ENCODE peak calls at places on chromosomes 6 and 20, in five cellular contexts. P, C, Q, L and N are unnamed samples.

GRCh38 chr6:149763866-149764265 is 14.3 kb downstream of the PCMT1 start:
- DNase-seq in P (no peak), C (no peak), Q (no peak), L (no peak), N (no peak)

GRCh38 chr20:58018590-58018989 is 209.9 kb downstream of the ANKRD60 start:
- DNase-seq in P (no peak), C (no peak), Q (no peak), L (no peak), N (no peak)

GRCh38 chr20:57566803-57567459 is 6.0 kb downstream of the PCK1 start:
- DNase-seq in P (no peak), C (no peak), Q (no peak), L (no peak), N (no peak)

GRCh38 chr6:169263374-169263773 is 9.7 kb upstream of the THBS2 start:
- DNase-seq in P (no peak), C (no peak), Q (no peak), L (no peak), N (no peak)

GRCh38 chr20:37007898-37008649 is 56.6 kb upstream of the SAMHD1 start:
- DNase-seq in P (no peak), C (no peak), Q (peak; percentile 4), L (no peak), N (no peak)

GRCh38 chr6:11730645-11731044 is 48.0 kb downstream of the ADTRP start:
- DNase-seq in P (no peak), C (no peak), Q (no peak), L (no peak), N (no peak)

GRCh38 chr6:33277663-33278391 is 904 bp downstream of the B3GALT4 start:
- DNase-seq in P (no peak), C (no peak), Q (no peak), L (no peak), N (no peak)

GRCh38 chr6:36200998-36201596 is 4.6 kb downstream of the BRPF3 start:
- DNase-seq in P (no peak), C (no peak), Q (no peak), L (no peak), N (no peak)

GRCh38 chr20:43506238-43506637 is 1.3 kb upstream of the L3MBTL1 start:
- DNase-seq in P (no peak), C (no peak), Q (no peak), L (no peak), N (no peak)

GRCh38 chr6:19325335-19325789 is 511.8 kb upstream of the ID4 start:
- DNase-seq in P (no peak), C (no peak), Q (no peak), L (no peak), N (no peak)

GRCh38 chr6:70763754-70764153 is 96.1 kb downstream of the SMAP1 start:
- DNase-seq in P (no peak), C (no peak), Q (peak; percentile 8), L (no peak), N (peak; percentile 10)

GRCh38 chr6:74574794-74575193 is 631.1 kb downstream of the COL12A1 start:
- DNase-seq in P (no peak), C (no peak), Q (no peak), L (no peak), N (no peak)

GRCh38 chr6:167684276-167685104 is 142.2 kb upstream of the AFDN start:
- DNase-seq in P (no peak), C (no peak), Q (no peak), L (peak; percentile 36), N (no peak)

GRCh38 chr6:98945311-98946005 is 2.3 kb downstream of the FBXL4 start:
- DNase-seq in P (no peak), C (no peak), Q (no peak), L (no peak), N (no peak)

GRCh38 chr20:4375881-4376280 is 345.8 kb upstream of the PRND start:
- DNase-seq in P (no peak), C (peak; percentile 68), Q (peak; percentile 72), L (no peak), N (peak; percentile 61)

GRCh38 chr6:161226005-161226964 is 47.6 kb downstream of the AGPAT4 start:
- DNase-seq in P (no peak), C (no peak), Q (no peak), L (no peak), N (no peak)

GRCh38 chr6:83536034-83536646 is 23.8 kb downstream of the PRSS35 start:
- DNase-seq in P (no peak), C (no peak), Q (peak; percentile 30), L (peak; percentile 58), N (no peak)

GRCh38 chr6:37622639-37623038 is 75.0 kb downstream of the MDGA1 start:
- DNase-seq in P (peak; percentile 17), C (no peak), Q (no peak), L (no peak), N (no peak)

GRCh38 chr6:158923801-158924498 is 76.1 kb downstream of the RSPH3 start:
- DNase-seq in P (no peak), C (no peak), Q (no peak), L (no peak), N (no peak)

GRCh38 chr20:57882451-57883161 is 172.8 kb upstream of the PMEPA1 start:
- DNase-seq in P (peak; percentile 40), C (no peak), Q (peak; percentile 32), L (no peak), N (no peak)

GRCh38 chr6:128763599-128764300 is 119.2 kb upstream of the LAMA2 start:
- DNase-seq in P (no peak), C (no peak), Q (peak; percentile 87), L (no peak), N (peak; percentile 66)

GRCh38 chr20:62356948-62357667 is 10.0 kb downstream of the LAMA5 start:
- DNase-seq in P (peak; percentile 89), C (no peak), Q (peak; percentile 58), L (no peak), N (no peak)
- H3K27ac ChIP-seq in P (peak overlapping the region; percentile 93), C (no peak overlapping the region), Q (no peak overlapping the region), L (peak overlapping the region; percentile 86), N (peak overlapping the region; percentile 60)

GRCh38 chr20:11101696-11102095 is 427.9 kb upstream of the JAG1 start:
- DNase-seq in P (no peak), C (no peak), Q (no peak), L (no peak), N (no peak)
- H3K27ac ChIP-seq in P (no peak overlapping the region), C (no peak overlapping the region), Q (no peak overlapping the region), L (no peak overlapping the region), N (peak overlapping the region; percentile 26)

DNA sequence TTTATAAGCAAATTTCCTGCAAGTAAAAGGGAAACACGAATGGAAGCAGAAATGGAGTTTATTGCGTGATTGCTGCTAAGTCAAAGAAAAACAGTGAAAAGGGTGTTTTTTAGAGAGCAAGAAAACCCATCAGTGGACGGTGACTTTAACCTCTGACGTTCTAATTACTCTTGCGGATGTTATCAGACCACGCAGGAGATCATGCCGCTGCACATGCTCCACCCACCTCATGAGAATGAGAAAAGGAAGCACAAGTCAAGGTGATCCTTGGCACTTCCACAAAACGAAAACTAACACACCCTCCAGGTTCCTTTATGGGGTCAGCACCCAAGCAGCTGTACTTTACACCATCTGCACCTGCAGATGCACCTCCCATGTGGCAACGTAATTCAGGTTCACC is 45.0 kb downstream of the LYRM4 start:
- DNase-seq in P (no peak), C (no peak), Q (no peak), L (no peak), N (no peak)
- H3K27ac ChIP-seq in P (no peak overlapping the region), C (no peak overlapping the region), Q (no peak overlapping the region), L (no peak overlapping the region), N (no peak overlapping the region)

DNA sequence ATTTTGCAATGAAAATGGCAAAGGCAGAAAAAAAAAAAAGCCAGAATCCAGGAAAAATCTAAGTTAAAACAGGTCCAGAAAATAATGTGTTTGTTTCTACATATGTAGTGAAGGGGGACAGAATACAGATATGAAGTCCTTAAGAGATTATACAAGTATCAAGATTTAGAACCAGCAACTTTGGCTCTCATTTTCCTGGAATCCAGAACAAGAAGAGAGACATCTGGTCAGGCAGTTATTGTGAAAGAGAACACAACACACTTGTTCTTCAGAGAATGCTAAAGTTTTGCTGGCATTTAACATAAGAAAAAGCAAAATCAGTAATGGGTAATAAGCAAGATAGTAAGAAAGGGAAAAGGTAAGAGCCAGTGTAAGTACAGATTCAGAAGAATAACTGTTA is 21.1 kb downstream of the BAG2 start:
- DNase-seq in P (no peak), C (no peak), Q (no peak), L (no peak), N (no peak)
- H3K27ac ChIP-seq in P (peak overlapping the region; percentile 77), C (no peak overlapping the region), Q (no peak overlapping the region), L (peak overlapping the region; percentile 44), N (no peak overlapping the region)

DNA sequence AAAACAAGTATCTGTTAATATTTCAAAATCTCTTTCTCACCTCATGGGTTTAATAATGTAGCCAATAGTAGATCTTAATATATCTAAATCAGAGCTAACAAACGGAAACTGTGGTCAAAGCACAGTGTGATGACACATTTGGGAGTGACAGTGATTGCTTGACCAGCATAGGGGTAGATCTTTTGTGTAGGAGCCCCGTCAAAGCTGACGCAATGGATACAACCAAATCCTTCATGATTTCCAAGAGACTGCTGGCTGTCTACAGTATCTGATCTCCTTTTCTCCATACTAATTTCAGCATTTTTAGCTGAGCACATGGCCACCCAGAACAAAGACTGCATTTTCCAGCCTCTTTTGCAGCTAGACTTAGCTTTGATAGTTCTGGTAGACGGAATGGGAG is 299.3 kb upstream of the ECI2 start:
- DNase-seq in P (no peak), C (no peak), Q (no peak), L (no peak), N (no peak)
- H3K27ac ChIP-seq in P (no peak overlapping the region), C (no peak overlapping the region), Q (no peak overlapping the region), L (no peak overlapping the region), N (no peak overlapping the region)

DNA sequence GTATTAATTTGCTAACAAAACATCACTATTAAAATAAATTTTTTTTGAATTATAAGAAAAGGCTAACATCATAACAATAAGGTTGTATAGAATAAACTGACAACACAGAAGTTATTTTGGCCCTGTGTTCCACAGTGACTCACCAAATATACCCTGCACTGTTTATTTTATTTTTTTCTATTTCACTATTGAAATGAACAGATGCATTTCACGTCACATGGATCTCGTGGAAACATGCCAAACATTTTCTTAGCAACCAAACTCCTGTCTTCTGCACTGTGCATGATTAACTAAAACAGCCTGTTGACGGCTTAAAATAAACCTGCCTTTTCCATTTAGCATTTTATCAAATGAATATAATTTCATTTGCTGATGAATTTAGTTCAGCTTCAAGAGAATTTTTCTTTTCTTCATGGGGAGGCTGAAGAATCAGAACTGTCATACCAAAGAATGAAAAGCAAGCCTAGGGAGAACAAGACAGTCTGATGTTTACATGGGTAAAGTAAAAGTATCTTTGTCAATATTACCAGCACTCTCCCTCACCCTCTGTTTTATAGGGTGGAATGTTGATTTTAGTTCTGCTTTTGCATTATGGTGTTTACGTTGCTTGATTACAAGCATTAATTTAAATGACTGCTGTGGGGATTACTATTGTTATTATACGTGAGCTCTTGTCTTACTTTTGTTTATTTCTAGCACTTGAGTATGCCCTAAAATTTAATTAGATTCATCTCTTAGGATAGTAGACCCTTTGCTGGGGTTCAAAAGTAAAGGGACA is 115.3 kb downstream of the LCA5 start:
- DNase-seq in P (no peak), C (peak; percentile 81), Q (peak; percentile 75), L (no peak), N (peak; percentile 52)
- H3K27ac ChIP-seq in P (no peak overlapping the region), C (no peak overlapping the region), Q (no peak overlapping the region), L (no peak overlapping the region), N (no peak overlapping the region)